ENCODE peak calls at places on chromosomes 11 and 22, in five cellular contexts. F is left colon, R is Kasumi-1, T is skeletal muscle cell, L is ELF-1. H is an unnamed sample.

GRCh38 chr11:111745719-111746504 is 20.3 kb downstream of the PPP2R1B start:
- DNase-seq in T (no peak), F (no peak), L (no peak), R (no peak), H (no peak)

GRCh38 chr22:45207981-45208664 is 32.6 kb downstream of the KIAA0930 start:
- DNase-seq in L (peak), R (no peak), F (no peak), T (peak), H (no peak)

GRCh38 chr11:79078999-79079398 is 361.8 kb downstream of the TENM4 start:
- DNase-seq in F (no peak), T (no peak), R (no peak), L (no peak), H (no peak)

GRCh38 chr22:20656902-20657836 is 116.7 kb upstream of the SERPIND1 start:
- DNase-seq in F (no peak), T (no peak), L (no peak), R (no peak), H (no peak)

GRCh38 chr11:65431452-65432132 is 9.0 kb downstream of the NEAT1 start:
- DNase-seq in L (peak), T (no peak), R (no peak), F (no peak), H (peak)

GRCh38 chr22:43014062-43014875 is 680 bp downstream of the PACSIN2 start:
- DNase-seq in T (no peak), F (peak), R (no peak), L (peak), H (no peak)

GRCh38 chr11:8693555-8693954 is 11.0 kb downstream of the RPL27A start:
- DNase-seq in T (no peak), R (no peak), L (no peak), F (no peak), H (no peak)

GRCh38 chr22:48318575-48319320 is 1508.9 kb downstream of the BRD1 start:
- DNase-seq in F (no peak), R (no peak), L (no peak), T (no peak), H (no peak)

GRCh38 chr11:406796-407650 is 7.8 kb downstream of the SIGIRR start:
- DNase-seq in L (peak), T (no peak), F (peak), R (peak), H (peak)

GRCh38 chr11:17371614-17372013 is 16.8 kb downstream of the KCNJ11 start:
- DNase-seq in F (no peak), L (no peak), R (no peak), T (no peak), H (no peak)

GRCh38 chr11:43053638-43054412 is 258.0 kb upstream of the API5 start:
- DNase-seq in R (no peak), F (no peak), L (no peak), T (no peak), H (no peak)

GRCh38 chr11:102497061-102497460 is 33.5 kb downstream of the MMP7 start:
- DNase-seq in L (no peak), F (no peak), T (no peak), R (no peak), H (no peak)

H was measured in GM04503.